ENCODE peak calls at places on chromosomes 6 and 20, in ten cellular contexts. U, X, N, F, P, B, S, K, Z and D are unnamed samples.
A peak's percentile ranks its signal among the peaks of the same experiment; 100 is the strongest.

GRCh38 chr20:34350095-34350494 is 13.0 kb upstream of the ITCH start:
- DNase-seq in U (no peak), X (no peak), N (peak; percentile 26), F (no peak), P (no peak), B (no peak), S (no peak), K (no peak), Z (no peak), D (no peak)

GRCh38 chr6:7902867-7903266 is 7.7 kb downstream of the TXNDC5 start:
- DNase-seq in U (no peak), X (no peak), N (no peak), F (no peak), P (no peak), B (no peak), S (no peak), K (no peak), Z (no peak), D (no peak)

GRCh38 chr6:17870302-17871168 is 116.9 kb downstream of the KIF13A start:
- DNase-seq in U (no peak), X (no peak), N (no peak), F (no peak), P (peak; percentile 31), B (no peak), S (no peak), K (no peak), Z (no peak), D (no peak)

GRCh38 chr20:44065401-44066340 is 121.3 kb downstream of the JPH2 start:
- DNase-seq in U (no peak), X (no peak), N (no peak), F (no peak), P (no peak), B (no peak), S (no peak), K (peak; percentile 61), Z (no peak), D (no peak)

GRCh38 chr20:23144856-23145255 is 58.7 kb upstream of the CD93 start:
- DNase-seq in U (no peak), X (no peak), N (no peak), F (no peak), P (no peak), B (no peak), S (no peak), K (no peak), Z (no peak), D (no peak)

GRCh38 chr6:13667655-13668054 is 44.0 kb downstream of the RANBP9 start:
- DNase-seq in U (no peak), X (no peak), N (no peak), F (no peak), P (no peak), B (no peak), S (no peak), K (no peak), Z (no peak), D (no peak)

GRCh38 chr6:105511639-105512038 is 108.8 kb upstream of the PREP start:
- DNase-seq in U (no peak), X (no peak), N (no peak), F (no peak), P (no peak), B (no peak), S (no peak), K (no peak), Z (no peak), D (no peak)

GRCh38 chr6:161418458-161418945 is 144.6 kb upstream of the AGPAT4 start:
- DNase-seq in U (peak; percentile 81), X (peak; percentile 10), N (peak; percentile 73), F (no peak), P (peak; percentile 93), B (peak; percentile 85), S (no peak), K (no peak), Z (peak; percentile 81), D (peak; percentile 50)

GRCh38 chr20:63163596-63164560 is 52.1 kb downstream of the YTHDF1 start:
- DNase-seq in U (no peak), X (no peak), N (no peak), F (no peak), P (no peak), B (no peak), S (no peak), K (no peak), Z (no peak), D (no peak)

GRCh38 chr20:51966296-51966971 is 164.1 kb upstream of the SALL4 start:
- DNase-seq in U (peak; percentile 75), X (no peak), N (peak; percentile 17), F (peak; percentile 94), P (peak; percentile 81), B (peak; percentile 76), S (peak; percentile 47), K (no peak), Z (peak; percentile 80), D (peak; percentile 30)